ENCODE peak calls at places on chromosome 12, in ten cellular contexts. B is Panc1; H is astrocyte of the spinal cord; V is CD4-positive, alpha-beta T cell; M is stimulated activated CD4-positive, alpha-beta T cell treated with anti-CD3 and anti-CD28 coated beads, Interleukin-12 subunit alpha, Interleukin-12 subunit beta, amount 100 ng/mL, for 4 hours; P is iPS DF 6.9; I is RWPE1; O is NCI-H460; S is HEK293T; G is ACHN. L is an unnamed sample.

GRCh38 chr12:20404576-20405346 is 36.4 kb downstream of the PDE3A start:
- DNase-seq in B (no peak), H (peak), V (no peak), M (no peak), P (no peak), I (no peak), O (no peak), S (no peak), G (no peak), L (no peak)

GRCh38 chr12:122909442-122910288 is 13.7 kb upstream of the VPS37B start:
- DNase-seq in B (no peak), H (no peak), V (no peak), M (no peak), P (no peak), I (no peak), O (no peak), S (no peak), G (no peak), L (peak)

GRCh38 chr12:119700078-119700477 is 32.1 kb downstream of the PRKAB1 start:
- DNase-seq in B (no peak), H (no peak), V (no peak), M (no peak), P (no peak), I (no peak), O (no peak), S (no peak), G (no peak), L (no peak)

GRCh38 chr12:14272954-14273910 is 92.2 kb upstream of the ATF7IP start:
- DNase-seq in B (no peak), H (no peak), V (no peak), M (no peak), P (no peak), I (peak), O (no peak), S (no peak), G (no peak), L (no peak)

GRCh38 chr12:66503746-66504145 is 175.1 kb downstream of the GRIP1 start:
- DNase-seq in B (no peak), H (no peak), V (no peak), M (no peak), P (no peak), I (no peak), O (no peak), S (no peak), G (no peak), L (peak)

GRCh38 chr12:117603316-117604113 is 242.1 kb upstream of the NOS1 start:
- DNase-seq in B (no peak), H (no peak), V (no peak), M (no peak), P (no peak), I (no peak), O (no peak), S (no peak), G (peak), L (peak)

GRCh38 chr12:113889076-113889475 is 77.0 kb downstream of the RBM19 start:
- DNase-seq in B (no peak), H (peak), V (no peak), M (no peak), P (no peak), I (no peak), O (no peak), S (no peak), G (no peak), L (peak)

GRCh38 chr12:26188132-26188531 is 7.2 kb upstream of the SSPN start:
- DNase-seq in B (no peak), H (peak), V (no peak), M (no peak), P (no peak), I (no peak), O (no peak), S (no peak), G (peak), L (peak)

GRCh38 chr12:59115526-59115925 is 195.2 kb upstream of the LRIG3 start:
- DNase-seq in B (no peak), H (no peak), V (no peak), M (no peak), P (no peak), I (no peak), O (no peak), S (no peak), G (no peak), L (peak)

L was measured in RPMI7951.